ENCODE peak calls at places on chromosomes 12 and 14, in nine cellular contexts. I, R, W, C, Z, Q, L, Y and B are unnamed samples.

GRCh38 chr12:127911289-127911688 is 355.7 kb upstream of the TMEM132C start:
- DNase-seq in I (no peak), R (no peak), W (no peak), C (no peak), Z (no peak), Q (no peak), L (no peak), Y (no peak), B (no peak)

GRCh38 chr12:18703916-18704315 is 33.9 kb downstream of the PLCZ1 start:
- DNase-seq in I (no peak), R (no peak), W (no peak), C (no peak), Z (peak), Q (no peak), L (no peak), Y (no peak), B (no peak)

GRCh38 chr14:29321646-29322045 is 555.1 kb downstream of the FOXG1 start:
- DNase-seq in I (no peak), R (no peak), W (peak), C (no peak), Z (no peak), Q (peak), L (peak), Y (no peak), B (no peak)

GRCh38 chr14:71361335-71361734 is 454.1 kb downstream of the PCNX1 start:
- DNase-seq in I (no peak), R (no peak), W (no peak), C (no peak), Z (no peak), Q (peak), L (peak), Y (no peak), B (no peak)

GRCh38 chr12:42426733-42427132 is 100.8 kb downstream of the PPHLN1 start:
- DNase-seq in I (peak), R (no peak), W (no peak), C (peak), Z (peak), Q (peak), L (peak), Y (peak), B (no peak)

GRCh38 chr12:46843811-46844210 is 18.0 kb upstream of the SLC38A4 start:
- DNase-seq in I (no peak), R (no peak), W (no peak), C (no peak), Z (no peak), Q (peak), L (peak), Y (no peak), B (no peak)

GRCh38 chr12:115225845-115226244 is 541.9 kb upstream of the TBX3 start:
- DNase-seq in I (no peak), R (no peak), W (no peak), C (no peak), Z (no peak), Q (no peak), L (no peak), Y (no peak), B (no peak)

GRCh38 chr12:131950182-131950913 is 606 bp downstream of the EP400 start:
- DNase-seq in I (no peak), R (peak), W (no peak), C (peak), Z (peak), Q (no peak), L (no peak), Y (peak), B (no peak)

GRCh38 chr14:104389326-104390220 is 190.0 kb upstream of the C14orf180 start:
- DNase-seq in I (no peak), R (no peak), W (no peak), C (no peak), Z (no peak), Q (no peak), L (no peak), Y (no peak), B (peak)

GRCh38 chr12:119749666-119750065 is 81.7 kb downstream of the PRKAB1 start:
- DNase-seq in I (no peak), R (no peak), W (no peak), C (no peak), Z (no peak), Q (no peak), L (no peak), Y (no peak), B (no peak)

GRCh38 chr12:16568873-16569272 is 37.1 kb downstream of the LMO3 start:
- DNase-seq in I (no peak), R (no peak), W (no peak), C (peak), Z (no peak), Q (no peak), L (no peak), Y (no peak), B (no peak)

GRCh38 chr12:15706010-15706676 is 83.0 kb downstream of the EPS8 start:
- DNase-seq in I (no peak), R (no peak), W (no peak), C (no peak), Z (peak), Q (no peak), L (no peak), Y (peak), B (no peak)

GRCh38 chr12:120290541-120291312 is 976 bp downstream of the RNU4-2 start:
- DNase-seq in I (no peak), R (peak), W (no peak), C (peak), Z (peak), Q (peak), L (no peak), Y (peak), B (no peak)

GRCh38 chr12:10641735-10642500 is 28.5 kb upstream of the MAGOHB start:
- DNase-seq in I (no peak), R (no peak), W (no peak), C (peak), Z (no peak), Q (peak), L (peak), Y (no peak), B (no peak)

GRCh38 chr12:105409881-105410471 is 79.5 kb downstream of the C12orf75 start:
- DNase-seq in I (no peak), R (no peak), W (no peak), C (peak), Z (no peak), Q (peak), L (no peak), Y (peak), B (no peak)

GRCh38 chr14:43706901-43707300 is 800.2 kb downstream of the FSCB start:
- DNase-seq in I (no peak), R (no peak), W (peak), C (no peak), Z (no peak), Q (peak), L (no peak), Y (no peak), B (no peak)

GRCh38 chr14:65164068-65164824 is 61.9 kb upstream of the MAX start:
- DNase-seq in I (peak), R (peak), W (no peak), C (peak), Z (peak), Q (peak), L (peak), Y (no peak), B (no peak)

GRCh38 chr12:83985068-83985467 is 927.5 kb downstream of the SLC6A15 start:
- DNase-seq in I (no peak), R (no peak), W (no peak), C (no peak), Z (no peak), Q (no peak), L (no peak), Y (no peak), B (no peak)

GRCh38 chr14:97346675-97347074 is 549.5 kb downstream of the VRK1 start:
- DNase-seq in I (no peak), R (no peak), W (no peak), C (no peak), Z (peak), Q (no peak), L (no peak), Y (no peak), B (no peak)

GRCh38 chr14:88210426-88210825 is 112.6 kb downstream of the KCNK10 start:
- DNase-seq in I (no peak), R (no peak), W (no peak), C (no peak), Z (no peak), Q (no peak), L (no peak), Y (no peak), B (no peak)

GRCh38 chr14:68147331-68147730 is 327.8 kb downstream of the RAD51B start:
- DNase-seq in I (no peak), R (no peak), W (no peak), C (no peak), Z (no peak), Q (peak), L (no peak), Y (no peak), B (no peak)

GRCh38 chr12:108694812-108695278 is 36.5 kb downstream of the CORO1C start:
- DNase-seq in I (no peak), R (no peak), W (no peak), C (peak), Z (no peak), Q (peak), L (peak), Y (no peak), B (no peak)

GRCh38 chr14:92539875-92540274 is 26.3 kb downstream of the RIN3 start:
- DNase-seq in I (no peak), R (no peak), W (no peak), C (peak), Z (no peak), Q (peak), L (no peak), Y (peak), B (no peak)

GRCh38 chr14:50874842-50875241 is 3.0 kb downstream of the ABHD12B start:
- DNase-seq in I (no peak), R (no peak), W (no peak), C (no peak), Z (no peak), Q (no peak), L (no peak), Y (no peak), B (no peak)

GRCh38 chr14:21852061-21852664 is 178.5 kb upstream of the OR4E1 start:
- DNase-seq in I (peak), R (peak), W (no peak), C (peak), Z (peak), Q (peak), L (peak), Y (no peak), B (no peak)

GRCh38 chr14:55845963-55846851 is 266.2 kb downstream of the KTN1 start:
- DNase-seq in I (no peak), R (no peak), W (no peak), C (no peak), Z (no peak), Q (peak), L (no peak), Y (no peak), B (no peak)

GRCh38 chr14:55846852-55847471 is 267.0 kb downstream of the KTN1 start:
- DNase-seq in I (no peak), R (no peak), W (peak), C (no peak), Z (no peak), Q (peak), L (peak), Y (no peak), B (no peak)

GRCh38 chr14:55840821-55841220 is 260.8 kb downstream of the KTN1 start:
- DNase-seq in I (no peak), R (no peak), W (no peak), C (no peak), Z (no peak), Q (no peak), L (no peak), Y (no peak), B (no peak)

GRCh38 chr14:55841625-55842024 is 261.6 kb downstream of the KTN1 start:
- DNase-seq in I (no peak), R (no peak), W (no peak), C (no peak), Z (no peak), Q (no peak), L (no peak), Y (no peak), B (no peak)

DNA sequence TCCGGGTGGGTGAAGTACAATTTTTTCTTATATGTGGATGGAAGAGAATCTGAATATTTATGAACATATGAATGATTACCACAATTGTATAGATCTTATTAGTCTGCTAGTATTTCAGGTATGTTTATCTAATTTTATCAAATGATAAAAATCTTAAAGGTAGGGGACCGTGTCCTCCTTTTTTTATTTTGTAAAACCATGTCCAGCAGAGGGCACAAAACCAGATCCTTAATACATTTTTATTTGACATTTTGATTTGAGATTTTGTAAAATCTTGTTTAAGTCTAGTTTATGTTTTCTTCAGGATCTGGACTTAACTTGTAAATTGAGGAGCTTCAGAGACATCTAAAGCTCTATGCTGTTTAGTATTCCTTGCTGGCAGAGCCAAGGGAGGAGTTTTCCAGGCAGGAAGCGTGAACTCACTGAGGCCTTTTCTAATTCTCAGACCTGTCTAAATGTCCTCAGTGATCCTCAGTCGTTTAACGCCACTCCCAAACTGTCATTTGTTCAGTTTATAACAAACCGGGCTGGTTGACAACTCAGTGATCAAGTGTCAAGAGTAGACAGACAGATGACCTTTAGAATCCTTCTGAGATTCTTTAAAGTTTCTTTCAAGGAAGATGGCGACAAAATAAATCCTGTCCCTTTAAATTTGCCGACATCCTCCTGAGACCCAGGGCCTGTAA is 263.9 kb downstream of the KTN1 start:
- DNase-seq in I (no peak), R (no peak), W (no peak), C (peak), Z (no peak), Q (peak), L (no peak), Y (no peak), B (no peak)
- TF ChIP-seq CTCF in I (peak), R (no peak), W (peak), C (peak), Z (no peak), Q (peak), L (peak), Y (peak), B (peak)

DNA sequence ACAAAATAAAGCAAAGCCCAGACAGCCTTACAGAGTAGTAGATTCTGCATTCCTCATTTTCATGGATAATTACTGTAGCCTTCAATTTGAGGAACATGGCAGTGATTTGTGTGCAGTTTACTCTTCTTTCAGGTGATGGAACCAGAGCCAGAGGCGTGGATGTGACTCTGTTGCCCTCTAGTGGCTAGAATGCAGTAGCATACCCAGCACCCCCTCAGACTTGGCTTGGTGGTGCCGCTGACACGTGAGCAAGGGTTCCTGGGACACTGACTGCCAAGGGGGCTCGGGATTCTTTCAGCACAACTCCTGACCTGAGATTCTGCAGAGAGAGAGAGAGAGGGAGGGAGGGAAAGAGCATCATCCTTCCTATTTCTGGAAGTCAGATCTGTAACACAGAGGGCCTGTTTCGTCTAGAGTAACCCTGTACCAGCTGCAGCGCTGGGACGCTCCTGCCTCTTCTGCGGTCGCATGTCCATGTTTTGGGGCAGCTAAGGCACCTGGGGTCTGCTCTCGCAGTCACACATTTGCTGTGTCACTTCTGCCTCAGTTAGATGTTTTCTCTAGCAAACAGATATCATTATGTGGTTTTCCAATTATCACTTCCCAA is 428.0 kb downstream of the NRXN3 start:
- DNase-seq in I (peak), R (peak), W (no peak), C (peak), Z (peak), Q (peak), L (peak), Y (peak), B (no peak)
- TF ChIP-seq CTCF in I (peak), R (peak), W (peak), C (peak), Z (peak), Q (peak), L (peak), Y (peak), B (peak)

DNA sequence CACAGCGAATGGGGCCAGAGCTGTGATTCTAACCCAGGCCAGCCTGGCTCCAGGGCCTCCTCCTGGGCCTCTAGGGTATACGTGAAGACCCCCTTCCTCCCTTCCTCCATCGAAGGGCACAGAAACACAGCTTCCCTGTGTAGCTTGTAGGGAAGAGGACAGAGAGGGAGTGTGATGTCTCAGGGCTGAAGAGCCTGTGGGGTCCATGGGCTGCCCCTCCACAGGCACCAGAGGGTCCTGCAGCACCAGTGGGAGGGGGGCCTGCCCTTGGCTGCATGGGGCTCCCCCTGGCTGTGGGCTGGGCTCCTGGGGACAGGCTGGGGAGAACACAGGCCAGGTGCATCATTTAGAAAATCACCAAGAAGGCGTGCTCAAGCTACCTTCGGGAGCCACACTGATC is 178.5 kb downstream of the CALM1 start:
- DNase-seq in I (no peak), R (no peak), W (no peak), C (no peak), Z (no peak), Q (no peak), L (no peak), Y (no peak), B (peak)
- TF ChIP-seq CTCF in I (no peak), R (no peak), W (no peak), C (no peak), Z (peak), Q (no peak), L (no peak), Y (no peak), B (no peak)

DNA sequence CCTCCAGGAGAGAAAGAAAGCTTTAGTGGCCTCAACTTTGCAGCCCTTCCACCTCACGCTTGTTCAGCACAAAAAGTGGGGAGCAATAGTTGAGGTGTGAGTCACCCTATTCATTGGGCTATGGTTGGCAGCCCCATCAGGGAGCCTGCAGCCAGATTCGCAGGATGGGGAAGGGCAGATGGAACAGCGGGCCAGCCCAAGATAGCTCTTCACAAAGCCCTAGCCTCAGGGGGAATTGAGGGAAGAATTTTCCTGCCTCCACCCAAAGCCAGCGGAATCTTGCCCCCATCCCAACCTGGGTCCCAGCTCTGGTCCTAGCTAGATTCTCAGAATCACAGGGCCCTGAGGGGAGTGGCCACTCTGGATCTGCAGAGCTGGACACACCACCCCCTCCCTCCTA is 3.6 kb upstream of the KRT5 start:
- DNase-seq in I (no peak), R (no peak), W (no peak), C (no peak), Z (no peak), Q (no peak), L (peak), Y (no peak), B (peak)
- TF ChIP-seq CTCF in I (no peak), R (no peak), W (no peak), C (no peak), Z (no peak), Q (no peak), L (no peak), Y (no peak), B (no peak)

GRCh38 chr12:109797905-109798669 is 35.1 kb downstream of the TRPV4 start:
- DNase-seq in I (no peak), R (no peak), W (no peak), C (peak), Z (peak), Q (no peak), L (no peak), Y (no peak), B (no peak)
- TF ChIP-seq CTCF in I (peak), R (peak), W (peak), C (peak), Z (peak), Q (peak), L (peak), Y (no peak), B (peak)

GRCh38 chr14:49607583-49607982 is 8.8 kb downstream of the LRR1 start:
- DNase-seq in I (no peak), R (no peak), W (no peak), C (no peak), Z (no peak), Q (no peak), L (no peak), Y (no peak), B (no peak)
- TF ChIP-seq CTCF in I (no peak), R (no peak), W (no peak), C (no peak), Z (no peak), Q (no peak), L (no peak), Y (no peak), B (no peak)

GRCh38 chr12:6271281-6271680 is 39.2 kb upstream of the PLEKHG6 start:
- DNase-seq in I (no peak), R (no peak), W (no peak), C (no peak), Z (no peak), Q (no peak), L (no peak), Y (peak), B (peak)

GRCh38 chr12:6275609-6276246 is 34.8 kb upstream of the PLEKHG6 start:
- DNase-seq in I (no peak), R (no peak), W (no peak), C (no peak), Z (no peak), Q (no peak), L (no peak), Y (peak), B (peak)

GRCh38 chr12:6272300-6273208 is 37.9 kb upstream of the PLEKHG6 start:
- DNase-seq in I (peak), R (no peak), W (no peak), C (no peak), Z (peak), Q (no peak), L (no peak), Y (peak), B (peak)

GRCh38 chr12:6273931-6274687 is 36.4 kb upstream of the PLEKHG6 start:
- DNase-seq in I (no peak), R (no peak), W (no peak), C (peak), Z (peak), Q (no peak), L (no peak), Y (peak), B (peak)

GRCh38 chr12:6273209-6273928 is 37.1 kb upstream of the PLEKHG6 start:
- DNase-seq in I (no peak), R (no peak), W (no peak), C (no peak), Z (peak), Q (no peak), L (no peak), Y (peak), B (peak)
- TF ChIP-seq CTCF in I (no peak), R (peak), W (no peak), C (peak), Z (peak), Q (no peak), L (peak), Y (no peak), B (peak)

GRCh38 chr14:76918751-76919421 is 92.7 kb downstream of the LRRC74A start:
- DNase-seq in I (peak), R (peak), W (peak), C (peak), Z (peak), Q (peak), L (peak), Y (peak), B (peak)
- TF ChIP-seq CTCF in I (no peak), R (peak), W (no peak), C (peak), Z (peak), Q (no peak), L (peak), Y (peak), B (peak)